ENCODE peak calls at places on chromosomes 4 and X, in nine cellular contexts. N is GM23248, M is MM.1S, X is neural progenitor cell, C is OCI-LY7, A is HCT116, U is hepatocyte, D is SK-N-SH, K is PC-3. Z is an unnamed sample.

GRCh38 chr4:176780995-176781738 is 11.6 kb downstream of the VEGFC start:
- DNase-seq in N (peak), M (no peak), X (no peak), C (no peak), A (no peak), U (no peak), D (no peak), K (peak), Z (no peak)

GRCh38 chr4:7206385-7206784 is 14.0 kb downstream of the SORCS2 start:
- DNase-seq in N (peak), M (no peak), X (peak), C (no peak), A (no peak), U (no peak), D (no peak), K (peak), Z (no peak)

GRCh38 chr4:174157106-174157607 is 126.3 kb downstream of the FBXO8 start:
- DNase-seq in N (no peak), M (no peak), X (no peak), C (no peak), A (no peak), U (peak), D (no peak), K (no peak), Z (no peak)

GRCh38 chr4:147830987-147831386 is 99.1 kb downstream of the ARHGAP10 start:
- DNase-seq in N (peak), M (no peak), X (no peak), C (no peak), A (no peak), U (peak), D (no peak), K (peak), Z (no peak)

GRCh38 chr4:176841730-176842129 is 49.0 kb upstream of the VEGFC start:
- DNase-seq in N (peak), M (no peak), X (no peak), C (no peak), A (no peak), U (no peak), D (no peak), K (peak), Z (no peak)

GRCh38 chr4:139622856-139623255 is 42.8 kb upstream of the MGST2 start:
- DNase-seq in N (no peak), M (no peak), X (peak), C (no peak), A (no peak), U (no peak), D (no peak), K (no peak), Z (no peak)

GRCh38 chr4:114038762-114039392 is 59.4 kb upstream of the ARSJ start:
- DNase-seq in N (no peak), M (no peak), X (no peak), C (no peak), A (no peak), U (no peak), D (no peak), K (peak), Z (no peak)

GRCh38 chrX:84248226-84248625 is 60.2 kb upstream of the RPS6KA6 start:
- DNase-seq in N (peak), M (no peak), X (no peak), C (no peak), A (no peak), U (no peak), D (no peak), K (peak), Z (no peak)

GRCh38 chrX:124211312-124211942 is 121.0 kb upstream of the TEX13D start:
- DNase-seq in N (peak), M (peak), X (peak), C (peak), A (peak), U (peak), D (peak), K (peak), Z (peak)

GRCh38 chr4:162285753-162286152 is 122.0 kb upstream of the FSTL5 start:
- DNase-seq in N (no peak), M (no peak), X (no peak), C (no peak), A (no peak), U (no peak), D (no peak), K (no peak), Z (no peak)

GRCh38 chr4:19380600-19380999 is 871.1 kb upstream of the SLIT2 start:
- DNase-seq in N (peak), M (no peak), X (no peak), C (no peak), A (no peak), U (no peak), D (no peak), K (peak), Z (no peak)

GRCh38 chr4:65917486-65917885 is 247.2 kb upstream of the EPHA5 start:
- DNase-seq in N (no peak), M (no peak), X (no peak), C (no peak), A (no peak), U (no peak), D (no peak), K (peak), Z (no peak)

GRCh38 chr4:168153596-168154440 is 61.5 kb downstream of the ANXA10 start:
- DNase-seq in N (peak), M (peak), X (peak), C (peak), A (peak), U (peak), D (peak), K (peak), Z (peak)

GRCh38 chrX:81259714-81260395 is 58.0 kb downstream of the SH3BGRL start:
- DNase-seq in N (peak), M (no peak), X (no peak), C (no peak), A (no peak), U (no peak), D (no peak), K (peak), Z (no peak)

GRCh38 chr4:107392380-107392779 is 327.7 kb downstream of the PAPSS1 start:
- DNase-seq in N (no peak), M (no peak), X (no peak), C (no peak), A (no peak), U (no peak), D (no peak), K (no peak), Z (no peak)

GRCh38 chrX:46849933-46850332 is 13.1 kb downstream of the RP2 start:
- DNase-seq in N (peak), M (no peak), X (no peak), C (no peak), A (no peak), U (no peak), D (no peak), K (no peak), Z (no peak)

DNA sequence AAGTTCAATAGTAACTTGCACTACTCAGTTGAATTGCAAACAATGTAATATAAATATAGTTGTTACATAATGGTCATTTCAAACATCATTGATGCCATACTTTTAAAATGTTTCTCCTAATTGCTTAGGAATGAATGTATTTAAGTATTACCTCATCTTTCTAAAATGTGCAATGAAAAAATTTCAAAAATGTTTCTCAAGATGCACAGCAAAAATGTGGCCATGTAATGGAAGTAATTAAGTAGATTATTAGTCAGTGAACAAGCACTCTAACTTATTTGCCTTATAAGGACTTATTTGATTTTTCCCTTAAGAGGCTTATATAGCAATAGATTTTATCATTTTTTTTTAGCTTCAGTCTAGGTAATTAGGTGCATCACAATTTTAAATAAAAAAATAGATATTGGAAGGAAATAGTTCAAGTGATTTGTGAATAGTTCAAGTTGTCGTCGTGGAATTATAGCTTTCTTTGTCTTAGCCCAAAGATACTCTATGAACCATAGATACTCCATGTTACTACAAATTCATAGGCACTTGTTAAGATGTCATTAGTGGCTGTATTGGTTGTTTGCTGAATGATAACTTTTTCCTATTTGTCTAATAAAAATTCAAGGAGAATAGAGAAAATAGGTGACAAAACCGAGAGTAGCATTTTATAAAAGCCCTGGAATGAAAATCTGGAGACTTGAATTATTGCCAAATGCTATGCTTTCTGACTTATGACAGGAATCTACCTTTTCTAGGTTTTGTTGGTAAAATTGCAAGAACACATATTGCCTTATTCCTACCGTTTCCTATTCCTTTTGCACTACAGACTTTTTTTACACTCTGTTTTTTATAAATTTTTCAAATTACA is 118.5 kb downstream of the TLL1 start:
- DNase-seq in N (peak), M (no peak), X (no peak), C (no peak), A (no peak), U (no peak), D (no peak), K (peak), Z (no peak)
- TF ChIP-seq EZH2phosphoT487 in N (no peak), M (no peak), X (no peak), C (no peak), A (no peak), U (no peak), D (no peak), K (no peak), Z (no peak)

DNA sequence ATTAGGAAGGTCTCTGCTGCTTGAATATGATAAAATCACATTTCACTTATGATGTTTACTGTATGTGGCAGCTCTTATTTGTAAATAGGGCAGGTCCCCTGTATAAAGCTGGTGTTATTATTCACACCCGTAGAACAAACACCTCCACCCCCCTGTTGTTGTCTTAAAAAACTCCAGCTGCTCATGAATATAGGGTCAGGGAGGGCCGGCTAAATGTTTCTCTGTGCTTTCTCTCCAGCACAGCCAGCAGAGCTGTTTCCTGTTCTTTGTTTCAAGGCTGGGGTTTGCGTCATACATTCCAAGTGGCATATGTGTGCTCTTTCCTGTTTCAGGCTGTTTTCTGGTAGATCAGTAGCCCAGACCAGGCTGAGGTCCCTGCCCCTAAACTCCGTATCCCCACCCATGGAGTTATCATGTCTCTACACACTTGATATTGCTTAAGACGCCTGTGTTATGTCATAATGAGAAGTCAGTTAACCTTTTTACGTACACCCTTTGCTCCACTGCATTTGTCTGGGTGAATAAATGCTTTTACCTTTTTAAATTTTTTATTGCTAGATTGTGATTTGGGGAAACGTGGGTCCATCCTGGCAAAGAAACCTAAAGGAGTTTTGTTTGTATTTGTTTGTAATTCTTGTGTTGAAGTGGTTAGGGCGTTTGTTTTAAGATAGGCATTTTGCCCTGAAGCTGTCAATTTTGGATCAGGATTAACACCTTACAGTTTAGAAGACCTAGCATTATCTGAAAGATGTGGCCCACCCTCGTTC is 3.2 kb downstream of the KLF3 start:
- DNase-seq in N (peak), M (peak), X (peak), C (peak), A (peak), U (peak), D (peak), K (peak), Z (peak)
- TF ChIP-seq EZH2phosphoT487 in N (no peak), M (no peak), X (no peak), C (no peak), A (no peak), U (no peak), D (no peak), K (no peak), Z (no peak)

DNA sequence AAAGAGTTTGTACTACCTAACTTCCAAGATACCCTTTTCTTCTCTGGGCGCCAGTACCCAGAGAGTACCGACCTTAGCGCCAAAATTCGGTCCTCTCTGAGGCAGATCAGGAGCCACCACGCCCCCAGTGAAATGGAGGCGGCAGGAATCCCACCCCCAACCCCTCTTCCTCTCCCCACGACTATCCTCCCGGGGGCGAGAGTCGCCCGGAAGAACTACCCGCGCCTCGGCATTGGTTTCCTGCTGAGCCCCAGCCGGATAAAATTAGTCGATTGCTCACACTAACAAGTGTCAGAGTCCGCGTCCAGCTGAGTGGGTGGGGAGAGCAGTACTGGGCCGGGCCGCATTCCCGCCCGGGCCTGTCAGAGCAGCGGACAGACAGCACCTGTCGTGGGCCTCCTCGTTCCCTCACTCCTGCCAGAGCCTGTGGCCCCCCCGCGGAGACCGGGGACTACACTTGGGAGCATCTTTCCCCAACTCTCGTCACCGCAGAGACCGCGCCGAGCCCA is 78.7 kb downstream of the RLIM start:
- DNase-seq in N (peak), M (peak), X (peak), C (no peak), A (no peak), U (peak), D (peak), K (peak), Z (peak)
- TF ChIP-seq EZH2phosphoT487 in N (no peak), M (no peak), X (no peak), C (no peak), A (no peak), U (no peak), D (no peak), K (no peak), Z (no peak)

GRCh38 chrX:71534773-71535544 is 2.1 kb downstream of the OGT start:
- DNase-seq in N (peak), M (no peak), X (peak), C (no peak), A (no peak), U (no peak), D (no peak), K (peak), Z (no peak)

GRCh38 chrX:71533850-71534515 is 1.1 kb downstream of the OGT start:
- DNase-seq in N (peak), M (peak), X (peak), C (peak), A (no peak), U (peak), D (peak), K (peak), Z (peak)

GRCh38 chrX:71537743-71538142 is 4.8 kb downstream of the OGT start:
- DNase-seq in N (no peak), M (no peak), X (no peak), C (no peak), A (no peak), U (no peak), D (no peak), K (no peak), Z (no peak)

GRCh38 chrX:71533514-71533849 is 578 bp downstream of the OGT start:
- DNase-seq in N (no peak), M (no peak), X (peak), C (peak), A (no peak), U (no peak), D (no peak), K (no peak), Z (no peak)

DNA sequence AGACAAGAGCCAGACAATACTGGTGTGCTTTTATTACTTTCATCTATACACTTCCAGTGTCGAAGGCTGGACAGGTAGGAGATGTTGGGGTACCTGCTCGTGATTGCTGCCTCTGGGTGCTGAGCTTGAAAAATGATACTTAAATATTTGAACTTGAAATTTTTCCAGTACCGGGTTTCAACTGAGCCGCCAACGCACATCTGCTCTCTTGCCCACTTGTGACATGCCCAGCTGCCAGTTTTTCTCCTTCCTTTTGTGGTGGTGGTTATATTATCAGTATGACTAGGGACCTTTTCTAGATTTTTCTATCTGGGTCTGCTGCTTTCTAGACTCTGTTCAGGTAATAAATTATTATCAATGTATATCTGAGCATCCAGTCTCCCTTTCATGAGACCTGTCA is 3.4 kb downstream of the OGT start:
- DNase-seq in N (peak), M (peak), X (no peak), C (no peak), A (no peak), U (no peak), D (no peak), K (no peak), Z (no peak)
- TF ChIP-seq EZH2phosphoT487 in N (no peak), M (no peak), X (no peak), C (no peak), A (no peak), U (no peak), D (no peak), K (no peak), Z (no peak)